ENCODE peak calls at places on chromosomes 7 and 10, in five cellular contexts. Z is MCF 10A, O is lower leg skin, T is HFFc6, M is RWPE1. R is an unnamed sample.

GRCh38 chr10:3140280-3140679 is 32.3 kb downstream of the PITRM1 start:
- DNase-seq in Z (no peak), O (no peak), T (no peak), M (no peak), R (no peak)

GRCh38 chr10:124518366-124518765 is 56.7 kb downstream of the LHPP start:
- DNase-seq in Z (no peak), O (no peak), T (no peak), M (no peak), R (no peak)

GRCh38 chr10:31413325-31413724 is 94.3 kb downstream of the ZEB1 start:
- DNase-seq in Z (no peak), O (no peak), T (peak), M (no peak), R (no peak)

GRCh38 chr10:110426294-110427153 is 71.2 kb upstream of the DUSP5 start:
- DNase-seq in Z (no peak), O (no peak), T (peak), M (no peak), R (no peak)

GRCh38 chr7:91929463-91929862 is 11.2 kb upstream of the AKAP9 start:
- DNase-seq in Z (peak), O (no peak), T (no peak), M (peak), R (no peak)

GRCh38 chr7:139915864-139916716 is 87.0 kb downstream of the TBXAS1 start:
- DNase-seq in Z (peak), O (peak), T (peak), M (peak), R (peak)

GRCh38 chr10:60573342-60573741 is 183.7 kb upstream of the ANK3 start:
- DNase-seq in Z (no peak), O (no peak), T (no peak), M (no peak), R (no peak)

GRCh38 chr10:71598673-71599072 is 120.9 kb downstream of the C10orf105 start:
- DNase-seq in Z (no peak), O (peak), T (peak), M (no peak), R (no peak)

GRCh38 chr10:62696798-62697197 is 107.7 kb upstream of the ADO start:
- DNase-seq in Z (no peak), O (no peak), T (no peak), M (no peak), R (no peak)

GRCh38 chr10:75347211-75347610 is 54.4 kb downstream of the ZNF503 start:
- DNase-seq in Z (no peak), O (no peak), T (no peak), M (no peak), R (no peak)

GRCh38 chr7:148222716-148223115 is 367.9 kb upstream of the C7orf33 start:
- DNase-seq in Z (no peak), O (no peak), T (no peak), M (no peak), R (no peak)

GRCh38 chr7:140673063-140673769 is 471 bp downstream of the ADCK2 start:
- DNase-seq in Z (peak), O (peak), T (no peak), M (peak), R (peak)

GRCh38 chr10:77179015-77179695 is 458.5 kb downstream of the KCNMA1 start:
- DNase-seq in Z (peak), O (no peak), T (peak), M (peak), R (no peak)

GRCh38 chr10:9823268-9823930 is 1194.3 kb upstream of the CELF2 start:
- DNase-seq in Z (no peak), O (no peak), T (no peak), M (no peak), R (no peak)

GRCh38 chr7:23235688-23236280 is 10.8 kb upstream of the GPNMB start:
- DNase-seq in Z (peak), O (peak), T (no peak), M (peak), R (no peak)

GRCh38 chr7:33854178-33854577 is 51.2 kb upstream of the BMPER start:
- DNase-seq in Z (peak), O (no peak), T (peak), M (no peak), R (no peak)

GRCh38 chr10:11993834-11994468 is 48.7 kb downstream of the UPF2 start:
- DNase-seq in Z (no peak), O (no peak), T (no peak), M (no peak), R (no peak)

GRCh38 chr10:62075912-62076311 is 174.4 kb downstream of the ARID5B start:
- DNase-seq in Z (no peak), O (no peak), T (no peak), M (no peak), R (no peak)

GRCh38 chr7:33905389-33906032 is at the start of gene BMPER:
- DNase-seq in Z (no peak), O (no peak), T (peak), M (peak), R (no peak)

GRCh38 chr10:28849821-28850220 is 172.5 kb downstream of the BAMBI start:
- DNase-seq in Z (no peak), O (no peak), T (no peak), M (no peak), R (no peak)

GRCh38 chr10:1217661-1218060 is 161.5 kb downstream of the WDR37 start:
- DNase-seq in Z (no peak), O (peak), T (no peak), M (no peak), R (no peak)

GRCh38 chr10:113094114-113094486 is 144.1 kb downstream of the TCF7L2 start:
- DNase-seq in Z (peak), O (no peak), T (peak), M (no peak), R (no peak)

GRCh38 chr10:99374526-99374925 is 45.4 kb downstream of the CNNM1 start:
- DNase-seq in Z (peak), O (no peak), T (peak), M (no peak), R (no peak)

GRCh38 chr7:65448824-65449504 is 75.3 kb downstream of the ZNF92 start:
- DNase-seq in Z (peak), O (no peak), T (peak), M (peak), R (no peak)

GRCh38 chr7:142568430-142569097 is 180.7 kb upstream of the PRSS1 start:
- DNase-seq in Z (peak), O (no peak), T (peak), M (peak), R (no peak)

GRCh38 chr10:68560201-68560915 is at the start of gene TET1:
- DNase-seq in Z (peak), O (peak), T (peak), M (no peak), R (no peak)

GRCh38 chr7:99272476-99273045 is at the start of gene MYH16:
- DNase-seq in Z (peak), O (no peak), T (no peak), M (peak), R (no peak)

GRCh38 chr7:159015081-159015893 is 129.4 kb downstream of the VIPR2 start:
- DNase-seq in Z (peak), O (no peak), T (no peak), M (no peak), R (no peak)

GRCh38 chr10:44935201-44935960 is 24.2 kb upstream of the RASSF4 start:
- DNase-seq in Z (peak), O (peak), T (peak), M (no peak), R (no peak)
- TF ChIP-seq CTCF in Z (no peak), O (no peak), T (no peak), M (no peak), R (no peak)

GRCh38 chr7:136117539-136117938 is 140.4 kb upstream of the MTPN start:
- DNase-seq in Z (no peak), O (no peak), T (no peak), M (no peak), R (no peak)

GRCh38 chr7:136116186-136116585 is 139.0 kb upstream of the MTPN start:
- DNase-seq in Z (no peak), O (no peak), T (no peak), M (no peak), R (no peak)

GRCh38 chr7:136114966-136115762 is 138.0 kb upstream of the MTPN start:
- DNase-seq in Z (peak), O (no peak), T (peak), M (peak), R (peak)
- TF ChIP-seq CTCF in Z (peak), O (no peak), T (peak), M (peak), R (peak)

GRCh38 chr7:45921699-45922519 is 837 bp upstream of the IGFBP3 start:
- DNase-seq in Z (peak), O (peak), T (peak), M (peak), R (no peak)

GRCh38 chr7:45919231-45919825 is 1.7 kb downstream of the IGFBP3 start:
- DNase-seq in Z (no peak), O (no peak), T (no peak), M (no peak), R (no peak)

GRCh38 chr7:45919947-45920542 is 1.0 kb downstream of the IGFBP3 start:
- DNase-seq in Z (no peak), O (no peak), T (no peak), M (no peak), R (no peak)

GRCh38 chr7:45921381-45921698 is 268 bp upstream of the IGFBP3 start:
- DNase-seq in Z (no peak), O (no peak), T (no peak), M (no peak), R (no peak)

DNA sequence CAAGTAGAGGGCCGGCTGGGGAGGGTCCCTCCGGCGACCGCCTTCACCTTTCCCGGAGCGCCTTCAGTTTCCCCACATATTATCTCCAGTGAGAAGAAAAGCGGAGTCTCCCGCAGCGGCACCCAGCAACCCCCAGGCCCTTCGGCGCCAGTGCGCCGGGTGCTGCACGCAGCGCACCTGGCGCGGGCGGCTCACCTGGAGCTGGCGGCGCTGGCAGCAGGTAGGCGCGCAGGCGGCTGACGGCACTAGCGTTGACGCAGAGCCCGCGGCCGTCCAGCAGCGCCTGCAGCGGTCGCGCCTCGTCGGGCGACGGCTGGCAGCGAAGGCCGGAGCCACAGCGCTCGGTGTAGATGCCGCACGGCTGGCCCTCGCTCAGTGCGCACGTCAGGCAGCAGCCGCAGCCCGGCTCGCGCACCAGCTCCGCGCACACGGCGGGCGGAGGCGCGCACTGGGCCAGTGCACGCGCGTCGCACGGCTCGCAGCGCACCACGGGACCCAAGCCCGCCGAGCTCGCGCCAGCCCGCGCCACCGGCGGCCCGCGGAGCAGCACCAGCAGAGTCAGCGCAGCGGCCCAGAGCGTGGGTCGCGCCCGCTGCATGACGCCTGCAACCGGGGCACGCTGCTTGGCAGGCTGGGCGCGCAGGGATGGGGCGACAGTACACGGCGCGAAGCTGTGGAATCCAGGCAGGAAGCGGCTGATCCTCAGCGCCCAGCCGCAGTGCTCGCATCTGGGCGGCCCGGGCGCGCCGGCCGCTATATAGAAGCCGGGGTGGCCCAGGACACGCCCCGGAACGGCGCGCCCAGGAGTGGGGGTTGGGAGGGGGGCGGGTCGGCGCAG is at the start of gene IGFBP3:
- DNase-seq in Z (peak), O (no peak), T (peak), M (peak), R (no peak)
- TF ChIP-seq CTCF in Z (no peak), O (no peak), T (no peak), M (no peak), R (no peak)

DNA sequence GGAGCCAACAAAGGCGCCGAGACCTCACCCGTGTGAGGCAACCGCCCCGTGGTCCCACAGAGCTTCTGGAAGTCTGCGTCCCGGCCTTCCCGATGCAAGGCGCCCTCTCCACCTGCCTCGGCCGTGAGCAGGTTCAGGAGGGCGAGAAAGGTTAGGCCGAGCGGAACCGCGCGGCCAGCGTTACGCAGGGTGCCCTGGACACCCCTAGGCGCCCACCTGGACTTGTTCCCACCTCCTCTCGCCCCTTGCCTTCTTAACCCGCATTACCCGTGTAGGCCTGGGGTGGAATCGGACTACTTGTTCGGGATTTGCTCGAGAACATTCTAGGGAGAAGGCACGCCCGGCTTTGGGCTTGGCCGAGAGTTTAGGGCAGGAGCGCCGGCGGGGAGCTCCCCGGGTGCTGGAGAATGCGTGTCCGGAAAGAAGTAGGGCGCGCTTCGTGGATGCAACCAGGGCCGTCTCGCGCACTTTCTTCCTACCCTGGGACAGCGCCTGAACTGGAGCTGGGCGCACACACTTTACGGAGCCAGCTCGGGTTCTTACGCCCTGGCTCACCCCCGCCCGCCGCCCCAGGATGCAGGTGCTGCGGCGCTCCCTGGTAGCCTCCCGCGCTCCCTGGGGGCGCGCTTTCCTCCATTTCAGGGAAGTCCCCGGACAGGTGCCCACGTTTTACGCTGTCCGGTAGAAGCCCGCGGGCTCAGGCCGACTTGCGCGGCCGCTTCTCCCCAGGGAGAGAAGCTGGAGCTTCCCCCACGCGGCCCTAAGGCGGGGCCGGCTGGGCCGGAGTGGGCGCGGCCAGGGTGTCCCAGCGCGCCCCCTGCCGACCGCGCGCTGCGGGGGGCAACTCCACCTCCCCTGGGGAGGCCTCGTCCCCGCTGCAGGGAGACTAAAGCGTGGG is 74.5 kb downstream of the INSIG1 start:
- DNase-seq in Z (no peak), O (no peak), T (no peak), M (no peak), R (no peak)
- TF ChIP-seq CTCF in Z (no peak), O (no peak), T (peak), M (peak), R (peak)

GRCh38 chr10:129537178-129537577 is 70.1 kb downstream of the MGMT start:
- DNase-seq in Z (no peak), O (no peak), T (no peak), M (no peak), R (no peak)

GRCh38 chr10:129544205-129545202 is 77.5 kb downstream of the MGMT start:
- DNase-seq in Z (no peak), O (peak), T (no peak), M (no peak), R (no peak)

GRCh38 chr10:129542589-129542988 is 75.5 kb downstream of the MGMT start:
- DNase-seq in Z (no peak), O (no peak), T (no peak), M (no peak), R (no peak)

GRCh38 chr10:129541748-129542487 is 74.9 kb downstream of the MGMT start:
- DNase-seq in Z (no peak), O (peak), T (no peak), M (no peak), R (no peak)

DNA sequence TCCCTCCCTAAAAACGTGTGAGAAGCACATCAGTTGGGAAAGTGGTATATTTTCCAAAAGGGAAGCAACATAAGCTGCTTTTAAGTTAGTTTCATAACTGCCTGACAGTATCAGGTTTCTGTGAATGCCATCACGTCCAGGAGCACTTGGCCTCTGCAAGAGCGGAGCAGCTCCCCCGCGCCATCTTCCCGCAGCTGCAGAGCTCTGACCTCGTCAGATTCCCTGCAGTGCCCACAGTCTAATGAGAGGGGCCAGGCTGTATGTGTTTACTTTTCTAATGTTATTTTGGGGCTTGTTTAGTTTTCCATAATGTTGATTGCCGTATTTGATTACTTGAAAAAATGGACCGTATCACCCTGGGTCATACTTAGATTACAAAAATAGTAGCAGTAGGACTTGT is 74.2 kb downstream of the MGMT start:
- DNase-seq in Z (no peak), O (no peak), T (no peak), M (no peak), R (no peak)
- TF ChIP-seq CTCF in Z (no peak), O (no peak), T (no peak), M (no peak), R (no peak)

GRCh38 chr7:513521-514166 is 6.0 kb downstream of the PDGFA start:
- DNase-seq in Z (no peak), O (no peak), T (peak), M (no peak), R (no peak)
- TF ChIP-seq CTCF in Z (no peak), O (no peak), T (peak), M (peak), R (no peak)